ENCODE peak calls at places on chromosomes 16 and 17, in eight cellular contexts. One of them, this sample, is unnamed.

GRCh38 chr17:10294162-10294561 is 78.6 kb downstream of the MYH13 start:
- DNase-seq in dorsolateral prefrontal cortex: no peak
- DNase-seq in neural crest cell: no peak
- DNase-seq in tibial nerve: no peak
- DNase-seq in psoas muscle: no peak
- DNase-seq in cardiac muscle cell: no peak
- DNase-seq in BE2C: no peak
- DNase-seq in brain microvascular endothelial cell: no peak
- DNase-seq in this sample: no peak

GRCh38 chr16:49537924-49538455 is 164.4 kb downstream of the C16orf78 start:
- DNase-seq in dorsolateral prefrontal cortex: no peak
- DNase-seq in neural crest cell: no peak
- DNase-seq in tibial nerve: no peak
- DNase-seq in psoas muscle: no peak
- DNase-seq in cardiac muscle cell: no peak
- DNase-seq in BE2C: no peak
- DNase-seq in brain microvascular endothelial cell: no peak
- DNase-seq in this sample: no peak

GRCh38 chr17:81551458-81552243 is 502 bp downstream of the FAAP100 start:
- DNase-seq in dorsolateral prefrontal cortex: no peak
- DNase-seq in neural crest cell: no peak
- DNase-seq in tibial nerve: no peak
- DNase-seq in psoas muscle: peak
- DNase-seq in cardiac muscle cell: peak
- DNase-seq in BE2C: no peak
- DNase-seq in brain microvascular endothelial cell: no peak
- DNase-seq in this sample: peak

GRCh38 chr17:52762147-52762793 is 603.8 kb upstream of the CA10 start:
- DNase-seq in dorsolateral prefrontal cortex: peak
- DNase-seq in neural crest cell: no peak
- DNase-seq in tibial nerve: no peak
- DNase-seq in psoas muscle: no peak
- DNase-seq in cardiac muscle cell: no peak
- DNase-seq in BE2C: peak
- DNase-seq in brain microvascular endothelial cell: no peak
- DNase-seq in this sample: no peak

GRCh38 chr17:79073016-79073705 is 1.5 kb upstream of the ENGASE start:
- DNase-seq in dorsolateral prefrontal cortex: no peak
- DNase-seq in neural crest cell: no peak
- DNase-seq in tibial nerve: no peak
- DNase-seq in psoas muscle: peak
- DNase-seq in cardiac muscle cell: no peak
- DNase-seq in BE2C: no peak
- DNase-seq in brain microvascular endothelial cell: no peak
- DNase-seq in this sample: no peak

GRCh38 chr16:73065617-73066313 is 17.8 kb upstream of the ZFHX3 start:
- DNase-seq in dorsolateral prefrontal cortex: no peak
- DNase-seq in neural crest cell: no peak
- DNase-seq in tibial nerve: peak
- DNase-seq in psoas muscle: peak
- DNase-seq in cardiac muscle cell: no peak
- DNase-seq in BE2C: no peak
- DNase-seq in brain microvascular endothelial cell: no peak
- DNase-seq in this sample: no peak

GRCh38 chr17:27600471-27600870 is 30.5 kb upstream of the LGALS9 start:
- DNase-seq in dorsolateral prefrontal cortex: no peak
- DNase-seq in neural crest cell: no peak
- DNase-seq in tibial nerve: no peak
- DNase-seq in psoas muscle: no peak
- DNase-seq in cardiac muscle cell: no peak
- DNase-seq in BE2C: no peak
- DNase-seq in brain microvascular endothelial cell: no peak
- DNase-seq in this sample: no peak

GRCh38 chr16:58051821-58052603 is 26.5 kb downstream of the MMP15 start:
- DNase-seq in dorsolateral prefrontal cortex: no peak
- DNase-seq in neural crest cell: no peak
- DNase-seq in tibial nerve: no peak
- DNase-seq in psoas muscle: peak
- DNase-seq in cardiac muscle cell: no peak
- DNase-seq in BE2C: no peak
- DNase-seq in brain microvascular endothelial cell: no peak
- DNase-seq in this sample: no peak

GRCh38 chr16:19666451-19666850 is 51.6 kb downstream of the KNOP1 start:
- DNase-seq in dorsolateral prefrontal cortex: peak
- DNase-seq in neural crest cell: no peak
- DNase-seq in tibial nerve: no peak
- DNase-seq in psoas muscle: no peak
- DNase-seq in cardiac muscle cell: no peak
- DNase-seq in BE2C: no peak
- DNase-seq in brain microvascular endothelial cell: no peak
- DNase-seq in this sample: no peak

GRCh38 chr17:73924488-73925186 is 278.8 kb upstream of the RPL38 start:
- DNase-seq in dorsolateral prefrontal cortex: no peak
- DNase-seq in neural crest cell: no peak
- DNase-seq in tibial nerve: no peak
- DNase-seq in psoas muscle: no peak
- DNase-seq in cardiac muscle cell: no peak
- DNase-seq in BE2C: no peak
- DNase-seq in brain microvascular endothelial cell: no peak
- DNase-seq in this sample: no peak

GRCh38 chr16:50326835-50327465 is 41.8 kb downstream of the BRD7 start:
- DNase-seq in dorsolateral prefrontal cortex: no peak
- DNase-seq in neural crest cell: no peak
- DNase-seq in tibial nerve: no peak
- DNase-seq in psoas muscle: no peak
- DNase-seq in cardiac muscle cell: peak
- DNase-seq in BE2C: peak
- DNase-seq in brain microvascular endothelial cell: peak
- DNase-seq in this sample: peak

GRCh38 chr17:47820023-47820789 is 1.4 kb downstream of the OSBPL7 start:
- DNase-seq in dorsolateral prefrontal cortex: no peak
- DNase-seq in neural crest cell: no peak
- DNase-seq in tibial nerve: no peak
- DNase-seq in psoas muscle: no peak
- DNase-seq in cardiac muscle cell: no peak
- DNase-seq in BE2C: no peak
- DNase-seq in brain microvascular endothelial cell: no peak
- DNase-seq in this sample: peak

GRCh38 chr16:78375055-78375679 is 275.7 kb downstream of the WWOX start:
- DNase-seq in dorsolateral prefrontal cortex: no peak
- DNase-seq in neural crest cell: no peak
- DNase-seq in tibial nerve: no peak
- DNase-seq in psoas muscle: peak
- DNase-seq in cardiac muscle cell: no peak
- DNase-seq in BE2C: no peak
- DNase-seq in brain microvascular endothelial cell: no peak
- DNase-seq in this sample: no peak

GRCh38 chr17:74358696-74359095 is 3.0 kb downstream of the BTBD17 start:
- DNase-seq in dorsolateral prefrontal cortex: no peak
- DNase-seq in neural crest cell: no peak
- DNase-seq in tibial nerve: no peak
- DNase-seq in psoas muscle: no peak
- DNase-seq in cardiac muscle cell: no peak
- DNase-seq in BE2C: no peak
- DNase-seq in brain microvascular endothelial cell: no peak
- DNase-seq in this sample: no peak

GRCh38 chr16:80583466-80583865 is 42.7 kb downstream of the DYNLRB2 start:
- DNase-seq in dorsolateral prefrontal cortex: peak
- DNase-seq in neural crest cell: no peak
- DNase-seq in tibial nerve: no peak
- DNase-seq in psoas muscle: no peak
- DNase-seq in cardiac muscle cell: no peak
- DNase-seq in BE2C: no peak
- DNase-seq in brain microvascular endothelial cell: peak
- DNase-seq in this sample: no peak

GRCh38 chr16:86628614-86629013 is 50.3 kb downstream of the FOXL1 start:
- DNase-seq in dorsolateral prefrontal cortex: no peak
- DNase-seq in neural crest cell: no peak
- DNase-seq in tibial nerve: no peak
- DNase-seq in psoas muscle: no peak
- DNase-seq in cardiac muscle cell: no peak
- DNase-seq in BE2C: no peak
- DNase-seq in brain microvascular endothelial cell: peak
- DNase-seq in this sample: no peak

DNA sequence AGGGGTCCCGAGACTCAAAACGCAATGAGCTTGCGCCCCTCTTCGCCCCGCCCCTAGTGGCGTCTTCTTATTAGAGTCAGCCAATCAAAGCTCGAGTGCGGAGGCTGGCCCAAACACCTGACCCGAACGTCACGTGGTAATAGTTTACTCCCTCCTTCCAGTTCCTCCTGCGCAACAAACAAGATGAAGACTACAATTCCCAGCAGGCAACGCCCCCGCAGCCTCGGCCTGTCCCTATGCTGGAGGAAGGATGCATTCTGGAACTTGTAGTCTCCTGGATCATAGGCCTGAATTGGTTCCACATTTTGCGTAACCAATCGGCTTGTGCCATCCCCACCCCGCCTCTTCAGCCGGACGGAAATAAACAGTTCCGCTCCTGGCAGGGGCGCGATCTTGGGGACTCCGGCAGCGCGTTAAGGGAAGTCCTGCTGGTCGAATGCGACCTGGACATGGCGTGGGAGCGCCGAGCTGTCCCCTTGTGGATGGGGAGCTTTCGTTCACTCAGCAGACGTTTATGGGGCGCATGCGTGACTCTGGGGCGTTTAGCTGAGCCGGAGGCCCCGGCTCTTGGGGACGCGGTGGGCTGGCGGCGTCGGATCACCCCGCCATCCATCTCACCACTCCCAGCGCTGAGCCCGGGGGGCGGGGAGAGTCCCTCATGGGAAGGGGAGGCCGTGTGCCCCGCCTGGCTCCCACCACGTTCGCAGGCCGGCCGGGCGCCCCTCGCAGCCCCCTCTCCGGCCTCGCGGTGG is at the start of gene WBP2:
- DNase-seq in dorsolateral prefrontal cortex: peak
- DNase-seq in neural crest cell: peak
- DNase-seq in tibial nerve: peak
- DNase-seq in psoas muscle: peak
- DNase-seq in cardiac muscle cell: peak
- DNase-seq in BE2C: peak
- DNase-seq in brain microvascular endothelial cell: peak
- DNase-seq in this sample: peak
- TF ChIP-seq CTCF in dorsolateral prefrontal cortex: peak
- TF ChIP-seq CTCF in neural crest cell: peak
- TF ChIP-seq CTCF in tibial nerve: peak
- TF ChIP-seq CTCF in psoas muscle: peak
- TF ChIP-seq CTCF in cardiac muscle cell: peak
- TF ChIP-seq CTCF in BE2C: peak
- TF ChIP-seq CTCF in brain microvascular endothelial cell: no peak
- TF ChIP-seq CTCF in this sample: no peak

GRCh38 chr16:2224183-2224486 is 744 bp downstream of the E4F1 start:
- DNase-seq in dorsolateral prefrontal cortex: no peak
- DNase-seq in neural crest cell: no peak
- DNase-seq in tibial nerve: no peak
- DNase-seq in psoas muscle: no peak
- DNase-seq in cardiac muscle cell: no peak
- DNase-seq in BE2C: no peak
- DNase-seq in brain microvascular endothelial cell: peak
- DNase-seq in this sample: no peak
- TF ChIP-seq CTCF in dorsolateral prefrontal cortex: no peak
- TF ChIP-seq CTCF in neural crest cell: no peak
- TF ChIP-seq CTCF in tibial nerve: no peak
- TF ChIP-seq CTCF in psoas muscle: no peak
- TF ChIP-seq CTCF in cardiac muscle cell: peak
- TF ChIP-seq CTCF in BE2C: peak
- TF ChIP-seq CTCF in brain microvascular endothelial cell: peak
- TF ChIP-seq CTCF in this sample: no peak

GRCh38 chr17:50906443-50906842 is 40.3 kb upstream of the TOB1 start:
- DNase-seq in dorsolateral prefrontal cortex: no peak
- DNase-seq in neural crest cell: no peak
- DNase-seq in tibial nerve: no peak
- DNase-seq in psoas muscle: no peak
- DNase-seq in cardiac muscle cell: no peak
- DNase-seq in BE2C: no peak
- DNase-seq in brain microvascular endothelial cell: no peak
- DNase-seq in this sample: no peak

GRCh38 chr17:50908140-50908859 is 42.1 kb upstream of the TOB1 start:
- DNase-seq in dorsolateral prefrontal cortex: no peak
- DNase-seq in neural crest cell: no peak
- DNase-seq in tibial nerve: no peak
- DNase-seq in psoas muscle: no peak
- DNase-seq in cardiac muscle cell: no peak
- DNase-seq in BE2C: no peak
- DNase-seq in brain microvascular endothelial cell: no peak
- DNase-seq in this sample: no peak

GRCh38 chr17:50911450-50911849 is 45.3 kb upstream of the TOB1 start:
- DNase-seq in dorsolateral prefrontal cortex: no peak
- DNase-seq in neural crest cell: no peak
- DNase-seq in tibial nerve: no peak
- DNase-seq in psoas muscle: no peak
- DNase-seq in cardiac muscle cell: no peak
- DNase-seq in BE2C: no peak
- DNase-seq in brain microvascular endothelial cell: no peak
- DNase-seq in this sample: no peak

GRCh38 chr17:50909765-50910661 is 43.9 kb upstream of the TOB1 start:
- DNase-seq in dorsolateral prefrontal cortex: no peak
- DNase-seq in neural crest cell: no peak
- DNase-seq in tibial nerve: no peak
- DNase-seq in psoas muscle: no peak
- DNase-seq in cardiac muscle cell: no peak
- DNase-seq in BE2C: no peak
- DNase-seq in brain microvascular endothelial cell: no peak
- DNase-seq in this sample: no peak

GRCh38 chr17:50908860-50909764 is 43.0 kb upstream of the TOB1 start:
- DNase-seq in dorsolateral prefrontal cortex: no peak
- DNase-seq in neural crest cell: no peak
- DNase-seq in tibial nerve: peak
- DNase-seq in psoas muscle: peak
- DNase-seq in cardiac muscle cell: peak
- DNase-seq in BE2C: no peak
- DNase-seq in brain microvascular endothelial cell: no peak
- DNase-seq in this sample: no peak
- TF ChIP-seq CTCF in dorsolateral prefrontal cortex: no peak
- TF ChIP-seq CTCF in neural crest cell: peak
- TF ChIP-seq CTCF in tibial nerve: no peak
- TF ChIP-seq CTCF in psoas muscle: no peak
- TF ChIP-seq CTCF in cardiac muscle cell: no peak
- TF ChIP-seq CTCF in BE2C: no peak
- TF ChIP-seq CTCF in brain microvascular endothelial cell: no peak
- TF ChIP-seq CTCF in this sample: no peak

DNA sequence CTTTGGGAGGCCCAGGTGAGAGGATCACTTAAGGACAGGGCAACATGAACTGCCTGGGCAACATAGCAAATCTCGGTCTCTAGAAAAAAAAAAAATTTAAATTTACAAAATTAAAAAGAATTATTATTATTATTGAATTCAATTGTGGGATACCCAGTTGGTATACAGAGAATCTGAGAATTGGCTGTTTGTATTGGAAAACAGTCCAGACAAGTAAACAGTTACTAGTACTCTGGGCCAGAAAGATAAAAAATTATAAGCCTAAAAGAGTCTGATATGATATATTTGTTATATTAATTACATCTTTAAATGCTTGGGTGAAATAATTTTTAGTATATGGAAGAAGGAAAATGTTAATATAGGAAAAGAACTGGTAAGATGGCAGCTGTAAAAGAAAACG is 15.0 kb downstream of the CCDC47 start:
- DNase-seq in dorsolateral prefrontal cortex: no peak
- DNase-seq in neural crest cell: no peak
- DNase-seq in tibial nerve: no peak
- DNase-seq in psoas muscle: no peak
- DNase-seq in cardiac muscle cell: no peak
- DNase-seq in BE2C: no peak
- DNase-seq in brain microvascular endothelial cell: no peak
- DNase-seq in this sample: no peak
- TF ChIP-seq CTCF in dorsolateral prefrontal cortex: no peak
- TF ChIP-seq CTCF in neural crest cell: no peak
- TF ChIP-seq CTCF in tibial nerve: no peak
- TF ChIP-seq CTCF in psoas muscle: no peak
- TF ChIP-seq CTCF in cardiac muscle cell: no peak
- TF ChIP-seq CTCF in BE2C: no peak
- TF ChIP-seq CTCF in brain microvascular endothelial cell: no peak
- TF ChIP-seq CTCF in this sample: no peak

This sample was measured in glutamatergic neuron.